ENCODE peak calls at places on chromosome X, in seven cellular contexts. Y is Caco-2; Z is putamen; S is RCC 7860; W is frontal cortex; I is CD4-positive, CD25-positive, alpha-beta regulatory T cell; C is PC-3. T is an unnamed sample.

GRCh38 chrX:48937065-48937907 is 18.5 kb upstream of the PIM2 start:
- DNase-seq in Y (no peak), Z (no peak), S (no peak), W (no peak), I (peak), C (no peak), T (no peak)

GRCh38 chrX:19535481-19535880 is 20.2 kb upstream of the MAP3K15 start:
- DNase-seq in Y (no peak), Z (no peak), S (no peak), W (no peak), I (no peak), C (peak), T (no peak)

GRCh38 chrX:16610121-16610565 is 39.8 kb upstream of the S100G start:
- DNase-seq in Y (no peak), Z (no peak), S (peak), W (no peak), I (no peak), C (peak), T (no peak)

GRCh38 chrX:23383411-23383810 is 48.8 kb downstream of the PTCHD1 start:
- DNase-seq in Y (no peak), Z (no peak), S (no peak), W (no peak), I (no peak), C (peak), T (no peak)

GRCh38 chrX:32451954-32452518 is 759.3 kb downstream of the DMD start:
- DNase-seq in Y (no peak), Z (no peak), S (no peak), W (no peak), I (no peak), C (no peak), T (no peak)

GRCh38 chrX:65581661-65582339 is 47.2 kb upstream of the LAS1L start:
- DNase-seq in Y (peak), Z (peak), S (peak), W (peak), I (peak), C (peak), T (no peak)

GRCh38 chrX:50700921-50701320 is 113.1 kb downstream of the SHROOM4 start:
- DNase-seq in Y (no peak), Z (no peak), S (no peak), W (no peak), I (no peak), C (no peak), T (no peak)

GRCh38 chrX:109345866-109346265 is 136.0 kb downstream of the GUCY2F start:
- DNase-seq in Y (no peak), Z (no peak), S (no peak), W (no peak), I (no peak), C (no peak), T (no peak)

GRCh38 chrX:63686878-63687714 is 97.9 kb downstream of the ARHGEF9 start:
- DNase-seq in Y (peak), Z (no peak), S (peak), W (no peak), I (peak), C (peak), T (no peak)

GRCh38 chrX:115449742-115450141 is 111.2 kb upstream of the PLS3 start:
- DNase-seq in Y (no peak), Z (no peak), S (no peak), W (no peak), I (no peak), C (no peak), T (no peak)

GRCh38 chrX:81241753-81242152 is 39.9 kb downstream of the SH3BGRL start:
- DNase-seq in Y (no peak), Z (no peak), S (no peak), W (no peak), I (no peak), C (no peak), T (no peak)

GRCh38 chrX:19121898-19122640 is at the start of gene ADGRG2:
- DNase-seq in Y (no peak), Z (no peak), S (no peak), W (peak), I (no peak), C (peak), T (no peak)

GRCh38 chrX:100743009-100743615 is 11.2 kb upstream of the SYTL4 start:
- DNase-seq in Y (no peak), Z (no peak), S (no peak), W (no peak), I (no peak), C (no peak), T (no peak)

GRCh38 chrX:6163761-6164160 is 64.9 kb downstream of the NLGN4X start:
- DNase-seq in Y (no peak), Z (no peak), S (no peak), W (no peak), I (no peak), C (no peak), T (no peak)

GRCh38 chrX:49878128-49878833 is 1.0 kb upstream of the USP27X start:
- DNase-seq in Y (no peak), Z (peak), S (no peak), W (no peak), I (no peak), C (no peak), T (no peak)

GRCh38 chrX:16946971-16947562 is 609 bp downstream of the REPS2 start:
- DNase-seq in Y (no peak), Z (no peak), S (no peak), W (no peak), I (peak), C (no peak), T (no peak)

GRCh38 chrX:274904-275475 is 6.2 kb upstream of the PLCXD1 start:
- DNase-seq in Y (peak), Z (no peak), S (no peak), W (no peak), I (no peak), C (no peak), T (peak)

GRCh38 chrX:49066278-49066677 is 7.5 kb downstream of the CCDC120 start:
- DNase-seq in Y (no peak), Z (no peak), S (no peak), W (no peak), I (no peak), C (no peak), T (no peak)

GRCh38 chrX:9807355-9808182 is 21.3 kb downstream of the SHROOM2 start:
- DNase-seq in Y (no peak), Z (no peak), S (no peak), W (no peak), I (no peak), C (no peak), T (no peak)

T was measured in D721Med.